ENCODE peak calls at places on chromosome 19, in five cellular contexts. One of them, this sample, is unnamed.

GRCh38 chr19:27752530-27753184 is 1460.3 kb downstream of the UQCRFS1 start:
- DNase-seq in Peyer's patch: peak; percentile 3
- DNase-seq in uterus: no peak
- DNase-seq in HFF-Myc: no peak
- DNase-seq in fibroblast of mammary gland: no peak
- DNase-seq in this sample: no peak

GRCh38 chr19:16588089-16588823 is 16.0 kb upstream of the SLC35E1 start:
- DNase-seq in HFF-Myc: no peak
- DNase-seq in uterus: no peak
- DNase-seq in fibroblast of mammary gland: peak; percentile 59
- DNase-seq in Peyer's patch: peak; percentile 92
- DNase-seq in this sample: peak; percentile 42

GRCh38 chr19:51019544-51019925 is at the start of gene KLK10:
- DNase-seq in HFF-Myc: no peak
- DNase-seq in uterus: no peak
- DNase-seq in fibroblast of mammary gland: no peak
- DNase-seq in Peyer's patch: no peak
- DNase-seq in this sample: no peak

GRCh38 chr19:43798546-43799409 is 3.5 kb downstream of the LYPD5 start:
- DNase-seq in Peyer's patch: no peak
- DNase-seq in fibroblast of mammary gland: no peak
- DNase-seq in uterus: no peak
- DNase-seq in HFF-Myc: no peak
- DNase-seq in this sample: no peak

GRCh38 chr19:47309038-47309437 is 623 bp upstream of the C5AR1 start:
- DNase-seq in fibroblast of mammary gland: peak; percentile 36
- DNase-seq in Peyer's patch: no peak
- DNase-seq in uterus: no peak
- DNase-seq in HFF-Myc: no peak
- DNase-seq in this sample: peak; percentile 83

GRCh38 chr19:29675650-29676186 is 10.5 kb downstream of the PLEKHF1 start:
- DNase-seq in Peyer's patch: peak; percentile 40
- DNase-seq in uterus: no peak
- DNase-seq in fibroblast of mammary gland: no peak
- DNase-seq in HFF-Myc: no peak
- DNase-seq in this sample: no peak

GRCh38 chr19:54106716-54107115 is 4.1 kb downstream of the NDUFA3 start:
- DNase-seq in HFF-Myc: no peak
- DNase-seq in fibroblast of mammary gland: no peak
- DNase-seq in Peyer's patch: peak; percentile 42
- DNase-seq in uterus: no peak
- DNase-seq in this sample: no peak

GRCh38 chr19:8145969-8146368 is 3.4 kb downstream of the FBN3 start:
- DNase-seq in Peyer's patch: no peak
- DNase-seq in HFF-Myc: no peak
- DNase-seq in uterus: no peak
- DNase-seq in fibroblast of mammary gland: no peak
- DNase-seq in this sample: no peak

GRCh38 chr19:6802336-6803035 is 30.0 kb downstream of the VAV1 start:
- DNase-seq in uterus: peak; percentile 17
- DNase-seq in fibroblast of mammary gland: no peak
- DNase-seq in Peyer's patch: peak; percentile 81
- DNase-seq in HFF-Myc: no peak
- DNase-seq in this sample: no peak

GRCh38 chr19:54517483-54517882 is 14.9 kb downstream of the LAIR2 start:
- DNase-seq in fibroblast of mammary gland: peak; percentile 25
- DNase-seq in HFF-Myc: peak; percentile 35
- DNase-seq in Peyer's patch: peak; percentile 57
- DNase-seq in uterus: no peak
- DNase-seq in this sample: peak; percentile 21

GRCh38 chr19:40144151-40144550 is 47.1 kb upstream of the MAP3K10 start:
- DNase-seq in Peyer's patch: no peak
- DNase-seq in uterus: no peak
- DNase-seq in HFF-Myc: no peak
- DNase-seq in fibroblast of mammary gland: no peak
- DNase-seq in this sample: peak; percentile 22

GRCh38 chr19:33621811-33622504 is at the start of gene CHST8:
- DNase-seq in HFF-Myc: no peak
- DNase-seq in uterus: no peak
- DNase-seq in fibroblast of mammary gland: peak; percentile 6
- DNase-seq in Peyer's patch: no peak
- DNase-seq in this sample: peak; percentile 4

GRCh38 chr19:50459067-50459456 is 17.2 kb upstream of the EMC10 start:
- DNase-seq in HFF-Myc: no peak
- DNase-seq in Peyer's patch: no peak
- DNase-seq in uterus: no peak
- DNase-seq in fibroblast of mammary gland: no peak
- DNase-seq in this sample: no peak

GRCh38 chr19:29724741-29725140 is 9.7 kb upstream of the C19orf12 start:
- DNase-seq in Peyer's patch: no peak
- DNase-seq in uterus: no peak
- DNase-seq in fibroblast of mammary gland: no peak
- DNase-seq in HFF-Myc: no peak
- DNase-seq in this sample: no peak

GRCh38 chr19:41366089-41366488 is 2.1 kb upstream of the B9D2 start:
- DNase-seq in fibroblast of mammary gland: no peak
- DNase-seq in HFF-Myc: no peak
- DNase-seq in uterus: no peak
- DNase-seq in Peyer's patch: no peak
- DNase-seq in this sample: no peak

GRCh38 chr19:52138614-52139290 is 986 bp downstream of the ZNF616 start:
- DNase-seq in fibroblast of mammary gland: peak; percentile 16
- DNase-seq in uterus: peak; percentile 20
- DNase-seq in HFF-Myc: no peak
- DNase-seq in Peyer's patch: no peak
- DNase-seq in this sample: no peak

GRCh38 chr19:56827708-56828107 is 12.8 kb downstream of the PEG3 start:
- DNase-seq in HFF-Myc: no peak
- DNase-seq in Peyer's patch: no peak
- DNase-seq in fibroblast of mammary gland: no peak
- DNase-seq in uterus: no peak
- DNase-seq in this sample: no peak

GRCh38 chr19:8017808-8018207 is 12.4 kb upstream of the ELAVL1 start:
- DNase-seq in uterus: no peak
- DNase-seq in fibroblast of mammary gland: no peak
- DNase-seq in Peyer's patch: peak; percentile 84
- DNase-seq in HFF-Myc: no peak
- DNase-seq in this sample: no peak

GRCh38 chr19:13804830-13805683 is 9.8 kb downstream of the ZSWIM4 start:
- DNase-seq in fibroblast of mammary gland: no peak
- DNase-seq in uterus: no peak
- DNase-seq in HFF-Myc: no peak
- DNase-seq in Peyer's patch: no peak
- DNase-seq in this sample: no peak
- TF ChIP-seq CTCF in fibroblast of mammary gland: no peak
- TF ChIP-seq CTCF in uterus: peak; percentile 58
- TF ChIP-seq CTCF in HFF-Myc: peak; percentile 23
- TF ChIP-seq CTCF in Peyer's patch: no peak
- TF ChIP-seq CTCF in this sample: peak; percentile 27

GRCh38 chr19:3366761-3367571 is 583 bp downstream of the NFIC start:
- DNase-seq in fibroblast of mammary gland: no peak
- DNase-seq in HFF-Myc: no peak
- DNase-seq in Peyer's patch: no peak
- DNase-seq in uterus: peak; percentile 64
- DNase-seq in this sample: no peak

GRCh38 chr19:3367572-3368440 is 1.4 kb downstream of the NFIC start:
- DNase-seq in Peyer's patch: no peak
- DNase-seq in HFF-Myc: no peak
- DNase-seq in uterus: peak; percentile 50
- DNase-seq in fibroblast of mammary gland: peak; percentile 34
- DNase-seq in this sample: no peak

GRCh38 chr19:3369337-3370213 is 3.2 kb downstream of the NFIC start:
- DNase-seq in Peyer's patch: no peak
- DNase-seq in HFF-Myc: no peak
- DNase-seq in uterus: peak; percentile 77
- DNase-seq in fibroblast of mammary gland: peak; percentile 76
- DNase-seq in this sample: no peak

GRCh38 chr19:3368848-3369336 is 2.5 kb downstream of the NFIC start:
- DNase-seq in Peyer's patch: no peak
- DNase-seq in fibroblast of mammary gland: peak; percentile 52
- DNase-seq in uterus: no peak
- DNase-seq in HFF-Myc: no peak
- DNase-seq in this sample: peak; percentile 59

DNA sequence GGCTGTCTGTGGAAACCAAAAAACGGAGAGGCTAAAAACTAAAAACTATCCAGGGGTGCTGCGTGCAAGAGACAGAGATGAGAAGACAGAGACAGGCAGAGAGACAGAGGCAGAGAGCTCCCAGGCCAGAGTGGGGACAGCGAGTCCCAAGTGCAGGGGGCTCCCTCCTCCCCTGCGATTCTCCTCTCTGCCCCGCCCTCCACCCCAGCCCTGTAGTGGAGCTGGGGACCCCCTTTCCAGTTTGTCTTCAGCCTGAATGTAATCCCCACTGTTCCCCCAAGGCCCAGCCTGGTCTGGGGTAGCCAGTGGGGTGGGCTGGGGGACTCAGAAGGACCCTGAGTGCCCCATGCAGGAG is 2.0 kb downstream of the NFIC start:
- DNase-seq in Peyer's patch: no peak
- DNase-seq in HFF-Myc: no peak
- DNase-seq in fibroblast of mammary gland: no peak
- DNase-seq in uterus: no peak
- DNase-seq in this sample: no peak
- H3K4me3 ChIP-seq in Peyer's patch: peak overlapping the region; percentile 22
- H3K4me3 ChIP-seq in HFF-Myc: peak overlapping the region; percentile 82
- H3K4me3 ChIP-seq in fibroblast of mammary gland: peak overlapping the region; percentile 82
- H3K4me3 ChIP-seq in uterus: peak overlapping the region; percentile 96
- H3K4me3 ChIP-seq in this sample: peak overlapping the region; percentile 78

GRCh38 chr19:4123615-4124568 is at the start of gene MAP2K2:
- DNase-seq in HFF-Myc: peak; percentile 54
- DNase-seq in fibroblast of mammary gland: peak; percentile 86
- DNase-seq in Peyer's patch: peak; percentile 97
- DNase-seq in uterus: peak; percentile 94
- DNase-seq in this sample: peak; percentile 89
- TF ChIP-seq CTCF in HFF-Myc: no peak
- TF ChIP-seq CTCF in fibroblast of mammary gland: no peak
- TF ChIP-seq CTCF in Peyer's patch: no peak
- TF ChIP-seq CTCF in uterus: no peak
- TF ChIP-seq CTCF in this sample: no peak

GRCh38 chr19:4641132-4641531 is 1.8 kb downstream of the TNFAIP8L1 start:
- DNase-seq in Peyer's patch: no peak
- DNase-seq in fibroblast of mammary gland: no peak
- DNase-seq in uterus: no peak
- DNase-seq in HFF-Myc: no peak
- DNase-seq in this sample: no peak

GRCh38 chr19:4638330-4638729 is 986 bp upstream of the TNFAIP8L1 start:
- DNase-seq in Peyer's patch: no peak
- DNase-seq in HFF-Myc: no peak
- DNase-seq in fibroblast of mammary gland: no peak
- DNase-seq in uterus: peak; percentile 37
- DNase-seq in this sample: no peak

GRCh38 chr19:4639531-4640246 is 373 bp downstream of the TNFAIP8L1 start:
- DNase-seq in HFF-Myc: no peak
- DNase-seq in uterus: peak; percentile 49
- DNase-seq in Peyer's patch: peak; percentile 61
- DNase-seq in fibroblast of mammary gland: no peak
- DNase-seq in this sample: no peak

GRCh38 chr19:4638828-4639530 is at the start of gene TNFAIP8L1:
- DNase-seq in uterus: peak; percentile 96
- DNase-seq in fibroblast of mammary gland: peak; percentile 91
- DNase-seq in HFF-Myc: peak; percentile 74
- DNase-seq in Peyer's patch: peak; percentile 99
- DNase-seq in this sample: peak; percentile 92

GRCh38 chr19:4640247-4641000 is 1.1 kb downstream of the TNFAIP8L1 start:
- DNase-seq in uterus: no peak
- DNase-seq in Peyer's patch: peak; percentile 65
- DNase-seq in HFF-Myc: no peak
- DNase-seq in fibroblast of mammary gland: no peak
- DNase-seq in this sample: no peak
- H3K4me3 ChIP-seq in uterus: peak overlapping the region; percentile 63
- H3K4me3 ChIP-seq in Peyer's patch: peak overlapping the region; percentile 73
- H3K4me3 ChIP-seq in HFF-Myc: peak overlapping the region; percentile 72
- H3K4me3 ChIP-seq in fibroblast of mammary gland: peak overlapping the region; percentile 80
- H3K4me3 ChIP-seq in this sample: peak overlapping the region; percentile 80

DNA sequence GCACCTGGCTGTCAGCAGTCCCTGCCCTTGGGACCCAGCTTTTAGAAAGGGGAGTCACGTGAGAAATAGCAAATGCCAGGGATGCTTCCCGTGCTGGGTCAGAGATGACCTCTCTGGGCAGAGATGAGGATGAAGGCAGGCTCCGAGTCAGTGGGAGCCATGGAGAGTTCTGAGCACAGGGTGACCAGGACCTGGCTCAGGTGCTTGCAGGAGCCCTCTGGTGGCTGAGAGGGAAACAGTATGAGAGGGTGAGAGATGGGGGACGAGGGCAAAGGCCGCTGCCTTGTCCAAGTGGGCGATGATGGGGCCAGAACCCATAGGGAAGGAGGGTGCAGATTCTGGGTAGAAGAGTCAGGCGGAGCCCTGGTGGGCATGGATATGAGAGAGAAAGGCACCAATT is 15.8 kb downstream of the TMED1 start:
- DNase-seq in HFF-Myc: no peak
- DNase-seq in uterus: no peak
- DNase-seq in Peyer's patch: no peak
- DNase-seq in fibroblast of mammary gland: no peak
- DNase-seq in this sample: no peak
- TF ChIP-seq CTCF in HFF-Myc: peak; percentile 29
- TF ChIP-seq CTCF in uterus: no peak
- TF ChIP-seq CTCF in Peyer's patch: no peak
- TF ChIP-seq CTCF in fibroblast of mammary gland: peak; percentile 34
- TF ChIP-seq CTCF in this sample: peak; percentile 21

DNA sequence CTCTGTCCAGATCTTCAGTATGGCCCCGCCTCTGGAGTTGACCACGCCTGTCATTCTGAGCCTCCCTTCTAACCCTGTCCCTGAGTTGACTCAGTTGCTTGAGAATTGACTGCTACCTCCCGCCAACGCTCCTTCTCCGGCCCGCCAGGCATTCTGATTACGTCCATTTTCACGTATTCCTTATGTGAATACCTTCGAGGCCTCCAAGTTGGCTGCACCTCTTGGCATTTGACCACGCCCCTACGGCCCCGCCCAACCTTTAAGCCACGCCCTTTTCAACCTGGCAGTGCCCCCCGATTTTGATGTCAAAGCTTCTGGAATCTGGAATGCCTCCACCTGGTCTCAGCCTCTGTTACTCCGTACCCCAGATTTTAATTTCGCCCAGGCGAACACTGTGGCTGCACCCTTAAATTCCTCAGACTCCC is 1.7 kb upstream of the EML2 start:
- DNase-seq in fibroblast of mammary gland: no peak
- DNase-seq in HFF-Myc: no peak
- DNase-seq in Peyer's patch: peak; percentile 65
- DNase-seq in uterus: no peak
- DNase-seq in this sample: no peak
- H3K4me3 ChIP-seq in fibroblast of mammary gland: no peak overlapping the region
- H3K4me3 ChIP-seq in HFF-Myc: peak overlapping the region; percentile 46
- H3K4me3 ChIP-seq in Peyer's patch: peak overlapping the region; percentile 47
- H3K4me3 ChIP-seq in uterus: no peak overlapping the region
- H3K4me3 ChIP-seq in this sample: no peak overlapping the region

This sample was measured in fibroblast of the aortic adventitia.